ENCODE peak calls at places on chromosomes 7 and 10, in nine cellular contexts. S is esophagus squamous epithelium; L is hepatocyte; R is fibroblast of mammary gland; E is glutamatergic neuron; W is CD4-positive, alpha-beta T cell; Q is PC-9; O is HCT116; K is HFFc6. V is an unnamed sample.

GRCh38 chr7:94602181-94602580 is 53.8 kb downstream of the SGCE start:
- DNase-seq in S (no peak), L (no peak), R (peak), E (no peak), W (no peak), Q (no peak), O (no peak), K (no peak), V (peak)

GRCh38 chr7:138097064-138097741 is 20.9 kb downstream of the AKR1D1 start:
- DNase-seq in S (no peak), L (peak), R (peak), E (peak), W (no peak), Q (peak), O (peak), K (no peak), V (peak)

GRCh38 chr10:123354521-123354920 is 200.3 kb downstream of the BUB3 start:
- DNase-seq in S (no peak), L (no peak), R (no peak), E (no peak), W (no peak), Q (no peak), O (no peak), K (no peak), V (no peak)

GRCh38 chr10:59245751-59246150 is 69.3 kb downstream of the PHYHIPL start:
- DNase-seq in S (no peak), L (no peak), R (no peak), E (no peak), W (no peak), Q (no peak), O (no peak), K (no peak), V (no peak)

GRCh38 chr10:71070741-71071140 is 141.6 kb upstream of the UNC5B start:
- DNase-seq in S (no peak), L (no peak), R (no peak), E (no peak), W (no peak), Q (no peak), O (no peak), K (no peak), V (no peak)

GRCh38 chr10:78318305-78318704 is 284.6 kb downstream of the RPS24 start:
- DNase-seq in S (no peak), L (no peak), R (no peak), E (no peak), W (no peak), Q (no peak), O (no peak), K (no peak), V (no peak)

GRCh38 chr7:111159426-111159825 is 68.5 kb downstream of the LRRN3 start:
- DNase-seq in S (no peak), L (no peak), R (peak), E (no peak), W (no peak), Q (no peak), O (no peak), K (peak), V (peak)

GRCh38 chr10:101495324-101495925 is 92.6 kb downstream of the POLL start:
- DNase-seq in S (no peak), L (peak), R (peak), E (no peak), W (no peak), Q (no peak), O (peak), K (peak), V (no peak)

GRCh38 chr10:78267070-78267469 is 233.4 kb downstream of the RPS24 start:
- DNase-seq in S (no peak), L (no peak), R (no peak), E (no peak), W (no peak), Q (no peak), O (no peak), K (peak), V (peak)

GRCh38 chr10:33223326-33224014 is 111.0 kb downstream of the NRP1 start:
- DNase-seq in S (no peak), L (no peak), R (no peak), E (no peak), W (no peak), Q (no peak), O (no peak), K (no peak), V (no peak)

GRCh38 chr7:107961399-107961798 is 41.6 kb downstream of the LAMB1 start:
- DNase-seq in S (no peak), L (no peak), R (peak), E (no peak), W (no peak), Q (no peak), O (no peak), K (no peak), V (peak)

GRCh38 chr10:71069909-71070666 is 142.3 kb upstream of the UNC5B start:
- DNase-seq in S (no peak), L (no peak), R (no peak), E (no peak), W (no peak), Q (no peak), O (no peak), K (no peak), V (no peak)

GRCh38 chr7:159088016-159088865 is 56.4 kb downstream of the VIPR2 start:
- DNase-seq in S (no peak), L (no peak), R (no peak), E (no peak), W (no peak), Q (no peak), O (no peak), K (no peak), V (no peak)

GRCh38 chr7:131424219-131424822 is 96.6 kb downstream of the MKLN1 start:
- DNase-seq in S (no peak), L (peak), R (peak), E (no peak), W (no peak), Q (no peak), O (peak), K (peak), V (peak)

GRCh38 chr10:102555781-102556328 is 52.1 kb downstream of the SUFU start:
- DNase-seq in S (no peak), L (peak), R (peak), E (no peak), W (no peak), Q (no peak), O (no peak), K (peak), V (peak)

GRCh38 chr7:32293833-32294232 is 196.3 kb downstream of the LSM5 start:
- DNase-seq in S (no peak), L (no peak), R (no peak), E (peak), W (no peak), Q (no peak), O (no peak), K (no peak), V (no peak)

GRCh38 chr10:91206427-91206826 is 14.0 kb upstream of the PCGF5 start:
- DNase-seq in S (no peak), L (no peak), R (no peak), E (no peak), W (no peak), Q (no peak), O (no peak), K (no peak), V (no peak)

GRCh38 chr7:100855515-100855914 is 3.0 kb downstream of the SLC12A9 start:
- DNase-seq in S (no peak), L (no peak), R (no peak), E (no peak), W (no peak), Q (no peak), O (no peak), K (no peak), V (no peak)

GRCh38 chr10:62980697-62981495 is 152.2 kb upstream of the NRBF2 start:
- DNase-seq in S (no peak), L (no peak), R (peak), E (no peak), W (no peak), Q (no peak), O (no peak), K (no peak), V (no peak)

GRCh38 chr10:52956451-52956850 is 183.9 kb upstream of the MBL2 start:
- DNase-seq in S (no peak), L (peak), R (no peak), E (no peak), W (no peak), Q (no peak), O (no peak), K (no peak), V (peak)

GRCh38 chr10:7484456-7485266 is 73.8 kb upstream of the SFMBT2 start:
- DNase-seq in S (no peak), L (no peak), R (no peak), E (no peak), W (peak), Q (no peak), O (no peak), K (no peak), V (no peak)

GRCh38 chr7:104106106-104106505 is 101.7 kb downstream of the ORC5 start:
- DNase-seq in S (no peak), L (no peak), R (peak), E (no peak), W (no peak), Q (no peak), O (no peak), K (peak), V (peak)

GRCh38 chr7:73446716-73447115 is 13.1 kb downstream of the FZD9 start:
- DNase-seq in S (no peak), L (no peak), R (no peak), E (no peak), W (no peak), Q (no peak), O (no peak), K (no peak), V (no peak)

GRCh38 chr10:131681122-131681521 is 219.7 kb upstream of the PPP2R2D start:
- DNase-seq in S (no peak), L (no peak), R (no peak), E (no peak), W (no peak), Q (no peak), O (no peak), K (no peak), V (no peak)

GRCh38 chr7:93148135-93148534 is at the start of gene SAMD9L:
- DNase-seq in S (no peak), L (no peak), R (peak), E (no peak), W (no peak), Q (no peak), O (no peak), K (no peak), V (peak)

GRCh38 chr7:82335927-82336326 is 107.7 kb downstream of the CACNA2D1 start:
- DNase-seq in S (no peak), L (peak), R (peak), E (peak), W (no peak), Q (no peak), O (no peak), K (peak), V (peak)

GRCh38 chr10:28947209-28947608 is 269.9 kb downstream of the BAMBI start:
- DNase-seq in S (no peak), L (peak), R (peak), E (no peak), W (no peak), Q (no peak), O (no peak), K (no peak), V (no peak)

GRCh38 chr10:61835069-61835908 is 66.2 kb upstream of the ARID5B start:
- DNase-seq in S (no peak), L (peak), R (peak), E (no peak), W (no peak), Q (no peak), O (peak), K (peak), V (peak)
- TF ChIP-seq CTCF in S (peak), L (peak), R (peak), E (no peak), W (peak), Q (peak), O (peak), K (peak), V (peak)

GRCh38 chr10:66252986-66253385 is 672.9 kb upstream of the LRRTM3 start:
- DNase-seq in S (no peak), L (no peak), R (no peak), E (no peak), W (no peak), Q (no peak), O (no peak), K (no peak), V (no peak)
- TF ChIP-seq CTCF in S (no peak), L (no peak), R (no peak), E (no peak), W (no peak), Q (no peak), O (no peak), K (no peak), V (no peak)

DNA sequence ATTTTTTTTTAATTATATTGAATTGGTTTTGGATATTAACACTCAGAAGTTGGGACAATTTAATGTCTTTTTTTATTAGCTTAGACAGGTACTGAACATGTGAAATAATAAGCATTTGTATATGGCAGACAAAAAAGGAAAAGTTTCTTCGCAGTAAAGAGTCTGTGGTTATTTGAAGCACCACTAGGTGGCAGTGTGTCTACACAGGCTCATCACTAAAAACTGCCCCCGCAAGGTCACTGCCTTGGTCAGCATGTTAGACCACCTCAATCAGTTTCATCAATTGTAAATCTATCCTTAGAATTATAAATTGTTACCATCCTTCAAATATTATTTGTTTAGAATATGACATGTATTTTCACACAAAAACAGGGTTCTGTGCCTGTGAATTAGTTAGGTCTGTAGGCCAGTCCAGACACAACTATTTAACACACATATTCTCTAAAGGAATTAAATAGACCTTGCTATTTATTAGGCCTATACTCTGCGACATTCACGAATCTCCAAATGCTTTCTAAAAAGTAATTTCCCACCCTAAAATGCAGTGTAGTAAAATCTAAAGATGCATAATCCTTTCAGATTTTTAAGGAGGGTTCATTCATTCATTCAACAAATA is 17.0 kb downstream of the PNLIPRP3 start:
- DNase-seq in S (no peak), L (peak), R (peak), E (peak), W (no peak), Q (peak), O (peak), K (peak), V (peak)
- TF ChIP-seq CTCF in S (peak), L (peak), R (peak), E (peak), W (peak), Q (peak), O (peak), K (peak), V (peak)

DNA sequence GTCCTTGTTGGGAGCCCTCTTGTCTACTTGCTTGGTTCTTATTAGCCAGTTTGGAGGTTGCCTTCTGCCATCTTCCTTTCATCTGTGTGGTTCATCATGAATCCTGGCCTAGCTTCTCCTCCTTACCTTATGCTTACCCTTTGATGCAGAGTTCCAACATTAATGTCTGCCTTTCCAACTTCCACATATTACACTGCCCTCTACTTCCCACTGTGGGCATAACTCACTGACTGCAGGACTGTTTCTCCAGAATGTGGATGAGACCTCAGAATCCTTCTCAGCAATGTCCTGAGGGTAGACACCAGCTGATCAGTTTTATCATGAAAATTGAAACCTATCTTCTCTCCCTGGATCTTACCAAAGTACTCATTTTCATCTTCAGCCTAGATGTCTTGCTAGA is 491.0 kb downstream of the LRMDA start:
- DNase-seq in S (no peak), L (no peak), R (peak), E (no peak), W (no peak), Q (no peak), O (no peak), K (no peak), V (no peak)
- TF ChIP-seq CTCF in S (peak), L (peak), R (peak), E (no peak), W (no peak), Q (peak), O (no peak), K (peak), V (peak)

DNA sequence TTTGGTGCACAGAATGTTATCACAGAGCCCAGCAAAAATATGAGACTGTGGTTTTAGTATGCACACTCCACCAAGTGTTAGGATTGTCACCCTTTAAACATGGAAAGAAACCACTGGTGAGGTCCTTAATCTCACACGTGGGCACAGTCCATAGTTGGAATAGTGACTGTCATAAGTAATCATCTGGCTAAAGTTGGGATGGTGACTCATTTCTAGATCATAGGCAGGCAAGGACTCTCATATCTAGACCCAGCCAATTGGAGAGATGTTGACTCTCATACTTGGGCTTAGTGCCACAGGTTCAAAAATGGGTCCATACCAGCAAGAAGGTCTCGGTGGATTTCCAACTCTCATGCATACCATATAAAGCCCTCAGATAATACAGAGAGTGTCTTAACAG is 39.6 kb upstream of the ZNF680 start:
- DNase-seq in S (no peak), L (no peak), R (peak), E (no peak), W (no peak), Q (no peak), O (no peak), K (peak), V (no peak)
- TF ChIP-seq CTCF in S (no peak), L (no peak), R (no peak), E (no peak), W (no peak), Q (no peak), O (no peak), K (no peak), V (no peak)

GRCh38 chr7:44490351-44491200 is at the start of gene NUDCD3:
- DNase-seq in S (peak), L (peak), R (peak), E (peak), W (peak), Q (peak), O (peak), K (peak), V (peak)
- TF ChIP-seq CTCF in S (peak), L (peak), R (no peak), E (no peak), W (peak), Q (peak), O (no peak), K (peak), V (peak)

V was measured in fibroblast of villous mesenchyme.